ENCODE peak calls at places on chromosome 19, in nine cellular contexts. D is GM23338, W is GM12891, O is esophagus muscularis mucosa, U is K562, T is suprapubic skin, I is spleen, Z is H1, V is transverse colon. K is an unnamed sample.

GRCh38 chr19:48158210-48158790 is 11.8 kb downstream of the LIG1 start:
- DNase-seq in O (no peak), D (no peak), U (no peak), Z (no peak), T (no peak), V (no peak), W (no peak), I (no peak), K (no peak)

GRCh38 chr19:19083413-19084178 is 19.8 kb downstream of the SLC25A42 start:
- DNase-seq in U (no peak), O (no peak), V (no peak), Z (no peak), I (no peak), T (no peak), D (no peak), W (no peak), K (no peak)

GRCh38 chr19:48400018-48400742 is 6.7 kb downstream of the GRIN2D start:
- DNase-seq in Z (peak), W (no peak), O (no peak), U (peak), I (no peak), V (peak), D (peak), T (no peak), K (no peak)

GRCh38 chr19:52566588-52566987 is 3.5 kb upstream of the ZNF701 start:
- DNase-seq in U (no peak), I (no peak), O (no peak), D (no peak), W (no peak), Z (no peak), V (no peak), T (no peak), K (no peak)

GRCh38 chr19:4034048-4035017 is 26.8 kb downstream of the PIAS4 start:
- DNase-seq in T (no peak), W (no peak), U (no peak), V (no peak), Z (no peak), O (no peak), D (no peak), I (no peak), K (no peak)

GRCh38 chr19:5232798-5233505 is 107.7 kb downstream of the PTPRS start:
- DNase-seq in Z (no peak), O (no peak), W (no peak), U (no peak), V (no peak), I (no peak), D (no peak), T (no peak), K (no peak)

GRCh38 chr19:46748325-46749109 is 2.3 kb upstream of the STRN4 start:
- DNase-seq in Z (peak), D (peak), O (no peak), U (peak), T (no peak), W (no peak), V (peak), I (peak), K (no peak)

GRCh38 chr19:9793051-9793591 is 24.6 kb upstream of the ZNF846 start:
- DNase-seq in Z (no peak), D (peak), V (peak), O (peak), W (no peak), U (no peak), T (peak), I (no peak), K (no peak)

GRCh38 chr19:3986260-3987041 is 1.2 kb upstream of the EEF2 start:
- DNase-seq in Z (no peak), T (no peak), W (peak), D (peak), O (no peak), I (no peak), V (peak), U (peak), K (peak)

GRCh38 chr19:383922-384800 is 24.8 kb downstream of the C2CD4C start:
- DNase-seq in O (no peak), U (peak), I (peak), Z (peak), V (no peak), T (peak), W (no peak), D (peak), K (no peak)

GRCh38 chr19:50794778-50795664 is 4.8 kb downstream of the ACP4 start:
- DNase-seq in D (peak), I (no peak), U (peak), T (no peak), W (no peak), O (no peak), Z (peak), V (no peak), K (peak)

GRCh38 chr19:10533656-10534386 is 9.9 kb upstream of the ATG4D start:
- DNase-seq in D (no peak), W (no peak), I (no peak), T (no peak), Z (no peak), V (no peak), U (no peak), O (no peak), K (no peak)

GRCh38 chr19:38695319-38695683 is 47.9 kb downstream of the ACTN4 start:
- DNase-seq in U (no peak), V (no peak), O (no peak), T (no peak), D (no peak), Z (no peak), W (no peak), I (no peak), K (no peak)

GRCh38 chr19:12513531-12514061 is 29.0 kb upstream of the ZNF709 start:
- DNase-seq in T (no peak), U (no peak), O (no peak), W (no peak), V (no peak), D (peak), I (no peak), Z (no peak), K (no peak)

GRCh38 chr19:38596057-38596981 is 21.4 kb downstream of the MAP4K1 start:
- DNase-seq in V (peak), O (no peak), Z (peak), W (no peak), I (no peak), D (peak), T (no peak), U (peak), K (no peak)

GRCh38 chr19:49642488-49643035 is 553 bp downstream of the SCAF1 start:
- DNase-seq in V (no peak), W (no peak), O (no peak), D (peak), T (no peak), U (no peak), I (no peak), Z (no peak), K (no peak)

GRCh38 chr19:51258165-51258564 is 7.3 kb downstream of the SIGLECL1 start:
- DNase-seq in O (no peak), U (no peak), T (no peak), D (no peak), V (no peak), Z (no peak), I (no peak), W (no peak), K (peak)

GRCh38 chr19:41934849-41935374 is 6.7 kb upstream of the ERFL start:
- DNase-seq in U (peak), W (no peak), T (no peak), O (no peak), V (peak), D (peak), Z (peak), I (peak), K (peak)

GRCh38 chr19:37505958-37506386 is 767 bp upstream of the ZNF793 start:
- DNase-seq in Z (no peak), V (no peak), U (no peak), D (peak), I (no peak), W (no peak), O (peak), T (no peak), K (no peak)

GRCh38 chr19:49599378-49600298 is 8.7 kb downstream of the PRR12 start:
- DNase-seq in W (no peak), V (no peak), O (no peak), D (no peak), I (no peak), Z (no peak), T (no peak), U (no peak), K (no peak)

GRCh38 chr19:58544591-58545285 is 874 bp downstream of the TRIM28 start:
- DNase-seq in O (no peak), Z (no peak), I (no peak), D (peak), U (peak), T (no peak), V (no peak), W (peak), K (no peak)

GRCh38 chr19:52599241-52599640 is 29.2 kb downstream of the ZNF701 start:
- DNase-seq in O (no peak), V (no peak), D (peak), Z (no peak), U (no peak), I (no peak), T (no peak), W (no peak), K (no peak)

GRCh38 chr19:41956621-41957020 is 2.5 kb downstream of the RABAC1 start:
- DNase-seq in D (no peak), Z (no peak), O (no peak), U (no peak), I (peak), T (no peak), V (peak), W (no peak), K (no peak)

GRCh38 chr19:42468273-42468796 is 25.6 kb upstream of the CXCL17 start:
- DNase-seq in W (no peak), U (no peak), Z (no peak), D (no peak), T (no peak), O (no peak), V (peak), I (no peak), K (no peak)

GRCh38 chr19:33871605-33872004 is 74.9 kb downstream of the KCTD15 start:
- DNase-seq in V (no peak), T (no peak), I (no peak), Z (no peak), O (no peak), W (no peak), D (no peak), U (no peak), K (no peak)

GRCh38 chr19:47813304-47813994 is 8.3 kb upstream of the CRX start:
- DNase-seq in W (peak), T (no peak), I (peak), D (peak), V (peak), Z (peak), U (peak), O (no peak), K (peak)

GRCh38 chr19:39082745-39083598 is 1.2 kb upstream of the ACP7 start:
- DNase-seq in D (no peak), T (no peak), V (no peak), Z (no peak), W (no peak), U (no peak), O (no peak), I (no peak), K (no peak)

GRCh38 chr19:39054091-39054470 is 21.7 kb upstream of the FBXO27 start:
- DNase-seq in W (no peak), Z (no peak), U (no peak), O (no peak), T (no peak), D (no peak), V (no peak), I (no peak), K (no peak)

GRCh38 chr19:3479177-3479818 is 1.0 kb downstream of the SMIM24 start:
- DNase-seq in W (no peak), T (no peak), V (peak), D (peak), I (no peak), Z (peak), U (peak), O (no peak), K (no peak)

GRCh38 chr19:38727868-38728660 is 16.2 kb downstream of the CAPN12 start:
- DNase-seq in I (peak), O (no peak), Z (no peak), W (no peak), D (no peak), U (peak), T (no peak), V (no peak), K (no peak)

GRCh38 chr19:29176981-29177754 is 35.8 kb downstream of the UQCRFS1 start:
- DNase-seq in T (no peak), W (no peak), I (no peak), Z (no peak), V (no peak), O (no peak), D (no peak), U (no peak), K (no peak)

GRCh38 chr19:48926909-48927308 is 6.6 kb upstream of the DHDH start:
- DNase-seq in I (no peak), U (peak), W (no peak), Z (no peak), T (no peak), O (no peak), D (no peak), V (peak), K (no peak)

GRCh38 chr19:12772323-12772722 is 3.0 kb downstream of the HOOK2 start:
- DNase-seq in U (no peak), D (no peak), W (no peak), O (no peak), Z (no peak), I (no peak), V (no peak), T (no peak), K (no peak)

GRCh38 chr19:29121684-29122083 is 91.3 kb downstream of the UQCRFS1 start:
- DNase-seq in W (no peak), Z (peak), D (peak), V (no peak), T (peak), I (no peak), O (no peak), U (peak), K (peak)

GRCh38 chr19:6313398-6313969 is 19.9 kb downstream of the ACER1 start:
- DNase-seq in Z (no peak), I (peak), D (no peak), W (no peak), T (no peak), U (no peak), O (no peak), V (no peak), K (no peak)

GRCh38 chr19:50719566-50719965 is at the start of gene SHANK1:
- DNase-seq in Z (peak), O (no peak), D (peak), V (no peak), T (no peak), U (peak), W (no peak), I (no peak), K (no peak)

GRCh38 chr19:45681391-45682015 is 10.2 kb downstream of the SNRPD2 start:
- DNase-seq in O (peak), T (peak), I (peak), U (peak), W (peak), Z (peak), V (peak), D (peak), K (peak)
- TF ChIP-seq POLR2AphosphoS5 in O (peak), T (no peak), I (peak), U (no peak), W (no peak), Z (no peak), V (peak), D (no peak), K (no peak)

GRCh38 chr19:36054733-36055686 is at the start of gene WDR62:
- DNase-seq in Z (peak), V (peak), I (peak), W (peak), D (peak), O (no peak), T (peak), U (peak), K (peak)
- TF ChIP-seq POLR2AphosphoS5 in Z (peak), V (no peak), I (no peak), W (no peak), D (peak), O (no peak), T (no peak), U (peak), K (peak)

DNA sequence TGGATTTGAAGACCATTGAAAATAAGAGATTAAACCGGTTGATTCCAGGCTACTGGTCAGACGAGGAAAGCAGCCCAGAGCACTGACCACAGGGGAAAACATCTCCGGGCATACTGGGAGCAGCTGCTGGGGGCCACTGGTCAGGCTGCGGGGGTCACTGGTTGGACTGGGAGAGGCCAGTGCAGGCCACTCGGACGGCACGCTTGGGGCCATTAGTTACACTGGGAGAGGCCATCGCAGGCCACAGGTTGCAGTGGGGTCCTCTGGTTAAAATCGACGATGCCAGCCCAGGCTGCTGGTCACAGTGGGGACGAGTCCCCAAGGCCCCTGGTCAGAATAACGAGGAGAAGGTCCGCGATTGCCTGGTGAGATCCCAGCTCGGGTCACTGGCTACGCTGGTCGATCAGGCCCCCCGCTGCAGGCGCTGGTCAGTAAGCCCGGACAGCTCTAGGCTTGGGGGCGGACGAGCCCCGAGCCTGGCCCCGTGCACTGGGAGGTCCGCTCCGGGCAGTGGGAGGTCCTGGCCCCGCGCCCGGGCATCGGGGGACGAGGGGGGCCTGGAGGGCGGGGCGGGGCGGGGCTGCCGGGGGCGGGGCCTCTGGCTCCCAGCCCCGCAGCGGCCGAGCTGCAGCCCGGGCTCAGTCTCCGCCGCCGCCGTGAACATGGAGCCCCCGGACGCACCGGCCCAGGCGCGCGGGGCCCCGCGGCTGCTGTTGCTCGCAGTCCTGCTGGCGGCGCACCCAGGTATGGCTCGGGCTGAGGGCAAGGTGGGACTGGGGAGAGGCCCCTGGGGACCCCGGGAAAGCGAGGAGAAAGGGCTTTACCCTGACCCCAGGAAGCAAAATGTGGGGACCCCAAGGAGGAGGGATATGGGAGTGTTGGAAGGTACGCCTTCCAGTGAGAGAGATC is at the start of gene BCAM:
- DNase-seq in U (peak), D (peak), T (no peak), O (no peak), Z (peak), I (peak), V (peak), W (no peak), K (no peak)
- TF ChIP-seq POLR2AphosphoS5 in U (no peak), D (peak), T (no peak), O (peak), Z (peak), I (peak), V (peak), W (no peak), K (no peak)

GRCh38 chr19:44587863-44588752 is 25.3 kb upstream of the IGSF23 start:
- DNase-seq in Z (no peak), O (no peak), V (no peak), D (no peak), U (no peak), W (no peak), I (no peak), T (no peak), K (peak)
- TF ChIP-seq POLR2AphosphoS5 in Z (no peak), O (no peak), V (no peak), D (no peak), U (no peak), W (no peak), I (no peak), T (no peak), K (no peak)

GRCh38 chr19:15114153-15114540 is 6.9 kb downstream of the SYDE1 start:
- DNase-seq in Z (no peak), I (no peak), U (no peak), O (no peak), D (no peak), T (no peak), W (no peak), V (no peak), K (no peak)

GRCh38 chr19:15115762-15116615 is 8.8 kb downstream of the SYDE1 start:
- DNase-seq in D (no peak), Z (no peak), I (no peak), T (no peak), O (no peak), U (no peak), W (no peak), V (no peak), K (no peak)

GRCh38 chr19:15116856-15117255 is 9.7 kb downstream of the SYDE1 start:
- DNase-seq in T (no peak), D (no peak), W (no peak), U (no peak), Z (no peak), I (no peak), V (no peak), O (no peak), K (no peak)

GRCh38 chr19:15113245-15114152 is 6.3 kb downstream of the SYDE1 start:
- DNase-seq in O (no peak), Z (peak), D (peak), I (no peak), V (no peak), T (no peak), U (no peak), W (no peak), K (no peak)

GRCh38 chr19:15115080-15115479 is 7.9 kb downstream of the SYDE1 start:
- DNase-seq in Z (no peak), D (no peak), U (no peak), V (peak), I (no peak), W (no peak), T (no peak), O (no peak), K (no peak)
- TF ChIP-seq POLR2AphosphoS5 in Z (peak), D (no peak), U (no peak), V (no peak), I (peak), W (no peak), T (no peak), O (peak), K (no peak)

GRCh38 chr19:2250765-2251576 is 1.8 kb downstream of the AMH start:
- DNase-seq in V (no peak), U (no peak), W (no peak), O (no peak), T (no peak), Z (peak), D (peak), I (no peak), K (no peak)

GRCh38 chr19:2248136-2249009 is 750 bp upstream of the AMH start:
- DNase-seq in W (no peak), I (no peak), V (no peak), O (no peak), Z (no peak), T (no peak), U (no peak), D (no peak), K (no peak)

GRCh38 chr19:2249010-2249866 is at the start of gene AMH:
- DNase-seq in I (no peak), T (no peak), D (no peak), W (no peak), O (no peak), V (no peak), U (no peak), Z (peak), K (no peak)

GRCh38 chr19:2251577-2252480 is 2.7 kb downstream of the AMH start:
- DNase-seq in T (no peak), V (no peak), Z (peak), O (no peak), W (no peak), D (peak), U (no peak), I (no peak), K (no peak)

DNA sequence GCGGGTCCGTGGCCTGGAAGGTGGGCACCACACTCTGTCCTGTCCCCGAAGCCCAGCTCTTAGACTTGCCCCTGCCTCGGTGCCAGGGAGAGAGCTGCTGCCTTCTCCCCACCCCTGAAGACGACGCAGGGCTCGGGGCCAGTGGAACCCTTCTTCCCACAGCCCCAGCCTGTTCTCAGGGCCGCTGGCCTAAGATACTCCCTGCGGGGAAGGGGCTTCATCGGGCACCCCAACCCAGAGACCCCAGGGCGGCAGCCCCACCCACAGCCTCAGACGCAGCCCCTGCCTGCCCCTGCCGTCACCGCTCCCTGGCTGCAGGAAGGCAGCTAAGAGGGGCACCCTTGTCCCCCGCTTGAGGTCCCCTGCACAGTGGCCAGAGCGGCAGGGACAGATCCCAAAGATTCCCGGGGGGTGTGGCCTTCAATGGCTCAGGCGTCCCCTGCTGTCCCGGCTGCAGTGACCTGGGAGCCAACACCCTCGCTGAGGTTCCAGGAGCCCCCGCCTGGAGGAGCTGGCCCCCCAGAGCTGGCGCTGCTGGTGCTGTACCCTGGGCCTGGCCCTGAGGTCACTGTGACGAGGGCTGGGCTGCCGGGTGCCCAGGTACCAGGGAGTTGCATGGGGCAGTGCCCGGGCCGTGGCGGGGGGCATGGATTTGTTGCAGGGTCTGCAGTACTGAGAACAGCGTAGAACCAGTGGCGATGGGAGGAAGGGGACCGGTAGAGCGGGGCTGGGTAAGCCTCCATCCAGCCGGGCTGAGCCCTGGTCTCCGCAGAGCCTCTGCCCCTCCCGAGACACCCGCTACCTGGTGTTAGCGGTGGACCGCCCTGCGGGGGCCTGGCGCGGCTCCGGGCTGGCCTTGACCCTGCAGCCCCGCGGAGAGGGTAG is 999 bp downstream of the AMH start:
- DNase-seq in D (peak), T (no peak), Z (peak), O (no peak), V (no peak), U (no peak), W (no peak), I (no peak), K (no peak)
- TF ChIP-seq POLR2AphosphoS5 in D (no peak), T (no peak), Z (peak), O (no peak), V (peak), U (no peak), W (no peak), I (peak), K (peak)

K was measured in HL-60.